ENCODE peak calls at places on chromosome 19, in nine cellular contexts. One of them, this sample, is unnamed.

GRCh38 chr19:48520134-48520533 is 8.5 kb upstream of the LMTK3 start:
- DNase-seq in HFFc6: no peak
- DNase-seq in stimulated activated CD8-positive, alpha-beta memory T cell treated with anti-CD3 and anti-CD28 coated beads, Interleukin-4, amount 100 ng/mL, for 1 hour: no peak
- DNase-seq in tibial artery: no peak
- DNase-seq in psoas muscle: no peak
- DNase-seq in CD4-positive, CD25-positive, alpha-beta regulatory T cell: no peak
- DNase-seq in right lobe of liver: no peak
- DNase-seq in EL: no peak
- DNase-seq in colonic mucosa: no peak
- DNase-seq in this sample: no peak

GRCh38 chr19:18698321-18699167 is 15.1 kb downstream of the CRTC1 start:
- DNase-seq in HFFc6: no peak
- DNase-seq in tibial artery: no peak
- DNase-seq in EL: no peak
- DNase-seq in CD4-positive, CD25-positive, alpha-beta regulatory T cell: peak; percentile 11
- DNase-seq in stimulated activated CD8-positive, alpha-beta memory T cell treated with anti-CD3 and anti-CD28 coated beads, Interleukin-4, amount 100 ng/mL, for 1 hour: no peak
- DNase-seq in colonic mucosa: no peak
- DNase-seq in right lobe of liver: no peak
- DNase-seq in psoas muscle: no peak
- DNase-seq in this sample: no peak

GRCh38 chr19:35363711-35364425 is 5.6 kb downstream of the FFAR3 start:
- DNase-seq in tibial artery: no peak
- DNase-seq in colonic mucosa: no peak
- DNase-seq in psoas muscle: no peak
- DNase-seq in HFFc6: no peak
- DNase-seq in stimulated activated CD8-positive, alpha-beta memory T cell treated with anti-CD3 and anti-CD28 coated beads, Interleukin-4, amount 100 ng/mL, for 1 hour: no peak
- DNase-seq in CD4-positive, CD25-positive, alpha-beta regulatory T cell: no peak
- DNase-seq in right lobe of liver: no peak
- DNase-seq in EL: no peak
- DNase-seq in this sample: no peak

GRCh38 chr19:40578442-40578908 is 1.8 kb downstream of the SHKBP1 start:
- DNase-seq in HFFc6: no peak
- DNase-seq in EL: peak; percentile 49
- DNase-seq in right lobe of liver: no peak
- DNase-seq in psoas muscle: no peak
- DNase-seq in tibial artery: no peak
- DNase-seq in stimulated activated CD8-positive, alpha-beta memory T cell treated with anti-CD3 and anti-CD28 coated beads, Interleukin-4, amount 100 ng/mL, for 1 hour: no peak
- DNase-seq in colonic mucosa: no peak
- DNase-seq in CD4-positive, CD25-positive, alpha-beta regulatory T cell: no peak
- DNase-seq in this sample: peak; percentile 69

GRCh38 chr19:45919678-45920077 is 5.1 kb upstream of the NANOS2 start:
- DNase-seq in psoas muscle: peak; percentile 30
- DNase-seq in stimulated activated CD8-positive, alpha-beta memory T cell treated with anti-CD3 and anti-CD28 coated beads, Interleukin-4, amount 100 ng/mL, for 1 hour: no peak
- DNase-seq in CD4-positive, CD25-positive, alpha-beta regulatory T cell: no peak
- DNase-seq in right lobe of liver: no peak
- DNase-seq in EL: no peak
- DNase-seq in tibial artery: no peak
- DNase-seq in HFFc6: no peak
- DNase-seq in colonic mucosa: no peak
- DNase-seq in this sample: peak; percentile 93

GRCh38 chr19:4379383-4380253 is 20.7 kb downstream of the SH3GL1 start:
- DNase-seq in tibial artery: no peak
- DNase-seq in colonic mucosa: no peak
- DNase-seq in EL: peak; percentile 41
- DNase-seq in CD4-positive, CD25-positive, alpha-beta regulatory T cell: peak; percentile 54
- DNase-seq in right lobe of liver: peak; percentile 87
- DNase-seq in psoas muscle: peak; percentile 93
- DNase-seq in stimulated activated CD8-positive, alpha-beta memory T cell treated with anti-CD3 and anti-CD28 coated beads, Interleukin-4, amount 100 ng/mL, for 1 hour: no peak
- DNase-seq in HFFc6: no peak
- DNase-seq in this sample: no peak

GRCh38 chr19:5036733-5037681 is 68.1 kb downstream of the KDM4B start:
- DNase-seq in tibial artery: no peak
- DNase-seq in psoas muscle: peak; percentile 77
- DNase-seq in HFFc6: peak; percentile 88
- DNase-seq in right lobe of liver: peak; percentile 57
- DNase-seq in stimulated activated CD8-positive, alpha-beta memory T cell treated with anti-CD3 and anti-CD28 coated beads, Interleukin-4, amount 100 ng/mL, for 1 hour: no peak
- DNase-seq in EL: peak; percentile 86
- DNase-seq in colonic mucosa: no peak
- DNase-seq in CD4-positive, CD25-positive, alpha-beta regulatory T cell: no peak
- DNase-seq in this sample: peak; percentile 78

GRCh38 chr19:46753420-46754155 is 7.3 kb upstream of the STRN4 start:
- DNase-seq in right lobe of liver: peak; percentile 66
- DNase-seq in stimulated activated CD8-positive, alpha-beta memory T cell treated with anti-CD3 and anti-CD28 coated beads, Interleukin-4, amount 100 ng/mL, for 1 hour: no peak
- DNase-seq in psoas muscle: no peak
- DNase-seq in CD4-positive, CD25-positive, alpha-beta regulatory T cell: peak; percentile 81
- DNase-seq in colonic mucosa: peak; percentile 76
- DNase-seq in EL: peak; percentile 36
- DNase-seq in HFFc6: no peak
- DNase-seq in tibial artery: peak; percentile 46
- DNase-seq in this sample: no peak

GRCh38 chr19:51354742-51355148 is 11.4 kb downstream of the ETFB start:
- DNase-seq in EL: no peak
- DNase-seq in CD4-positive, CD25-positive, alpha-beta regulatory T cell: peak; percentile 54
- DNase-seq in stimulated activated CD8-positive, alpha-beta memory T cell treated with anti-CD3 and anti-CD28 coated beads, Interleukin-4, amount 100 ng/mL, for 1 hour: no peak
- DNase-seq in HFFc6: no peak
- DNase-seq in colonic mucosa: no peak
- DNase-seq in tibial artery: no peak
- DNase-seq in psoas muscle: peak; percentile 27
- DNase-seq in right lobe of liver: no peak
- DNase-seq in this sample: peak; percentile 90

GRCh38 chr19:45275370-45275971 is 24.4 kb downstream of the MARK4 start:
- DNase-seq in right lobe of liver: no peak
- DNase-seq in EL: no peak
- DNase-seq in colonic mucosa: no peak
- DNase-seq in CD4-positive, CD25-positive, alpha-beta regulatory T cell: no peak
- DNase-seq in stimulated activated CD8-positive, alpha-beta memory T cell treated with anti-CD3 and anti-CD28 coated beads, Interleukin-4, amount 100 ng/mL, for 1 hour: no peak
- DNase-seq in HFFc6: no peak
- DNase-seq in tibial artery: no peak
- DNase-seq in psoas muscle: no peak
- DNase-seq in this sample: peak; percentile 7

GRCh38 chr19:3348042-3348441 is 18.3 kb upstream of the NFIC start:
- DNase-seq in right lobe of liver: no peak
- DNase-seq in HFFc6: no peak
- DNase-seq in EL: no peak
- DNase-seq in colonic mucosa: no peak
- DNase-seq in tibial artery: no peak
- DNase-seq in psoas muscle: no peak
- DNase-seq in CD4-positive, CD25-positive, alpha-beta regulatory T cell: no peak
- DNase-seq in stimulated activated CD8-positive, alpha-beta memory T cell treated with anti-CD3 and anti-CD28 coated beads, Interleukin-4, amount 100 ng/mL, for 1 hour: no peak
- DNase-seq in this sample: no peak

GRCh38 chr19:50510121-50510670 is 795 bp downstream of the JOSD2 start:
- DNase-seq in right lobe of liver: no peak
- DNase-seq in HFFc6: no peak
- DNase-seq in colonic mucosa: no peak
- DNase-seq in stimulated activated CD8-positive, alpha-beta memory T cell treated with anti-CD3 and anti-CD28 coated beads, Interleukin-4, amount 100 ng/mL, for 1 hour: no peak
- DNase-seq in CD4-positive, CD25-positive, alpha-beta regulatory T cell: no peak
- DNase-seq in tibial artery: no peak
- DNase-seq in psoas muscle: no peak
- DNase-seq in EL: no peak
- DNase-seq in this sample: no peak

GRCh38 chr19:13981467-13981866 is 24.7 kb downstream of the RFX1 start:
- DNase-seq in HFFc6: no peak
- DNase-seq in colonic mucosa: no peak
- DNase-seq in CD4-positive, CD25-positive, alpha-beta regulatory T cell: no peak
- DNase-seq in tibial artery: no peak
- DNase-seq in psoas muscle: no peak
- DNase-seq in EL: no peak
- DNase-seq in stimulated activated CD8-positive, alpha-beta memory T cell treated with anti-CD3 and anti-CD28 coated beads, Interleukin-4, amount 100 ng/mL, for 1 hour: no peak
- DNase-seq in right lobe of liver: no peak
- DNase-seq in this sample: no peak

GRCh38 chr19:28492616-28493015 is 720.3 kb downstream of the UQCRFS1 start:
- DNase-seq in stimulated activated CD8-positive, alpha-beta memory T cell treated with anti-CD3 and anti-CD28 coated beads, Interleukin-4, amount 100 ng/mL, for 1 hour: no peak
- DNase-seq in EL: no peak
- DNase-seq in colonic mucosa: no peak
- DNase-seq in HFFc6: no peak
- DNase-seq in tibial artery: no peak
- DNase-seq in right lobe of liver: no peak
- DNase-seq in CD4-positive, CD25-positive, alpha-beta regulatory T cell: no peak
- DNase-seq in psoas muscle: no peak
- DNase-seq in this sample: no peak

GRCh38 chr19:39297931-39298634 is 1.9 kb downstream of the IFNL1 start:
- DNase-seq in CD4-positive, CD25-positive, alpha-beta regulatory T cell: peak; percentile 69
- DNase-seq in right lobe of liver: no peak
- DNase-seq in tibial artery: no peak
- DNase-seq in stimulated activated CD8-positive, alpha-beta memory T cell treated with anti-CD3 and anti-CD28 coated beads, Interleukin-4, amount 100 ng/mL, for 1 hour: peak; percentile 20
- DNase-seq in HFFc6: no peak
- DNase-seq in colonic mucosa: no peak
- DNase-seq in psoas muscle: peak; percentile 55
- DNase-seq in EL: no peak
- DNase-seq in this sample: no peak

GRCh38 chr19:51145926-51146493 is 3.9 kb downstream of the SIGLEC7 start:
- DNase-seq in CD4-positive, CD25-positive, alpha-beta regulatory T cell: no peak
- DNase-seq in right lobe of liver: no peak
- DNase-seq in colonic mucosa: no peak
- DNase-seq in psoas muscle: no peak
- DNase-seq in EL: no peak
- DNase-seq in HFFc6: no peak
- DNase-seq in stimulated activated CD8-positive, alpha-beta memory T cell treated with anti-CD3 and anti-CD28 coated beads, Interleukin-4, amount 100 ng/mL, for 1 hour: no peak
- DNase-seq in tibial artery: no peak
- DNase-seq in this sample: no peak

GRCh38 chr19:55464669-55465068 is at the start of gene C19orf85:
- DNase-seq in HFFc6: no peak
- DNase-seq in tibial artery: no peak
- DNase-seq in colonic mucosa: no peak
- DNase-seq in EL: no peak
- DNase-seq in stimulated activated CD8-positive, alpha-beta memory T cell treated with anti-CD3 and anti-CD28 coated beads, Interleukin-4, amount 100 ng/mL, for 1 hour: no peak
- DNase-seq in psoas muscle: no peak
- DNase-seq in right lobe of liver: no peak
- DNase-seq in CD4-positive, CD25-positive, alpha-beta regulatory T cell: no peak
- DNase-seq in this sample: no peak

GRCh38 chr19:12794936-12795335 is 3.6 kb downstream of the JUNB start:
- DNase-seq in tibial artery: no peak
- DNase-seq in psoas muscle: no peak
- DNase-seq in right lobe of liver: no peak
- DNase-seq in colonic mucosa: no peak
- DNase-seq in CD4-positive, CD25-positive, alpha-beta regulatory T cell: no peak
- DNase-seq in stimulated activated CD8-positive, alpha-beta memory T cell treated with anti-CD3 and anti-CD28 coated beads, Interleukin-4, amount 100 ng/mL, for 1 hour: no peak
- DNase-seq in EL: no peak
- DNase-seq in HFFc6: no peak
- DNase-seq in this sample: no peak

GRCh38 chr19:11570039-11570462 is 7.4 kb downstream of the ACP5 start:
- DNase-seq in HFFc6: no peak
- DNase-seq in right lobe of liver: no peak
- DNase-seq in stimulated activated CD8-positive, alpha-beta memory T cell treated with anti-CD3 and anti-CD28 coated beads, Interleukin-4, amount 100 ng/mL, for 1 hour: no peak
- DNase-seq in colonic mucosa: no peak
- DNase-seq in CD4-positive, CD25-positive, alpha-beta regulatory T cell: no peak
- DNase-seq in tibial artery: no peak
- DNase-seq in psoas muscle: no peak
- DNase-seq in EL: no peak
- DNase-seq in this sample: no peak

GRCh38 chr19:6678690-6679109 is 8.7 kb upstream of the TNFSF14 start:
- DNase-seq in stimulated activated CD8-positive, alpha-beta memory T cell treated with anti-CD3 and anti-CD28 coated beads, Interleukin-4, amount 100 ng/mL, for 1 hour: no peak
- DNase-seq in CD4-positive, CD25-positive, alpha-beta regulatory T cell: peak; percentile 32
- DNase-seq in EL: peak; percentile 23
- DNase-seq in right lobe of liver: no peak
- DNase-seq in tibial artery: no peak
- DNase-seq in psoas muscle: no peak
- DNase-seq in colonic mucosa: no peak
- DNase-seq in HFFc6: peak; percentile 11
- DNase-seq in this sample: no peak

GRCh38 chr19:30353394-30353793 is 18.8 kb upstream of the ZNF536 start:
- DNase-seq in tibial artery: no peak
- DNase-seq in right lobe of liver: peak; percentile 25
- DNase-seq in psoas muscle: no peak
- DNase-seq in colonic mucosa: no peak
- DNase-seq in HFFc6: no peak
- DNase-seq in EL: no peak
- DNase-seq in stimulated activated CD8-positive, alpha-beta memory T cell treated with anti-CD3 and anti-CD28 coated beads, Interleukin-4, amount 100 ng/mL, for 1 hour: no peak
- DNase-seq in CD4-positive, CD25-positive, alpha-beta regulatory T cell: no peak
- DNase-seq in this sample: no peak

GRCh38 chr19:40523322-40524047 is 53.2 kb upstream of the SHKBP1 start:
- DNase-seq in colonic mucosa: peak; percentile 79
- DNase-seq in HFFc6: peak; percentile 32
- DNase-seq in CD4-positive, CD25-positive, alpha-beta regulatory T cell: peak; percentile 57
- DNase-seq in EL: peak; percentile 68
- DNase-seq in right lobe of liver: peak; percentile 62
- DNase-seq in psoas muscle: peak; percentile 62
- DNase-seq in tibial artery: peak; percentile 29
- DNase-seq in stimulated activated CD8-positive, alpha-beta memory T cell treated with anti-CD3 and anti-CD28 coated beads, Interleukin-4, amount 100 ng/mL, for 1 hour: no peak
- DNase-seq in this sample: peak; percentile 26

GRCh38 chr19:32346901-32347300 is 1.5 kb downstream of the ZNF507 start:
- DNase-seq in CD4-positive, CD25-positive, alpha-beta regulatory T cell: no peak
- DNase-seq in psoas muscle: no peak
- DNase-seq in stimulated activated CD8-positive, alpha-beta memory T cell treated with anti-CD3 and anti-CD28 coated beads, Interleukin-4, amount 100 ng/mL, for 1 hour: no peak
- DNase-seq in EL: no peak
- DNase-seq in HFFc6: no peak
- DNase-seq in right lobe of liver: no peak
- DNase-seq in tibial artery: no peak
- DNase-seq in colonic mucosa: no peak
- DNase-seq in this sample: no peak

GRCh38 chr19:2359992-2360875 is at the start of gene TMPRSS9:
- DNase-seq in EL: no peak
- DNase-seq in tibial artery: no peak
- DNase-seq in right lobe of liver: no peak
- DNase-seq in CD4-positive, CD25-positive, alpha-beta regulatory T cell: no peak
- DNase-seq in psoas muscle: peak; percentile 42
- DNase-seq in colonic mucosa: no peak
- DNase-seq in stimulated activated CD8-positive, alpha-beta memory T cell treated with anti-CD3 and anti-CD28 coated beads, Interleukin-4, amount 100 ng/mL, for 1 hour: no peak
- DNase-seq in HFFc6: no peak
- DNase-seq in this sample: no peak

GRCh38 chr19:21856751-21857150 is 20.8 kb upstream of the ZNF43 start:
- DNase-seq in EL: no peak
- DNase-seq in right lobe of liver: no peak
- DNase-seq in CD4-positive, CD25-positive, alpha-beta regulatory T cell: no peak
- DNase-seq in HFFc6: no peak
- DNase-seq in stimulated activated CD8-positive, alpha-beta memory T cell treated with anti-CD3 and anti-CD28 coated beads, Interleukin-4, amount 100 ng/mL, for 1 hour: no peak
- DNase-seq in tibial artery: no peak
- DNase-seq in psoas muscle: no peak
- DNase-seq in colonic mucosa: no peak
- DNase-seq in this sample: no peak

GRCh38 chr19:35975608-35976214 is 19.3 kb upstream of the SDHAF1 start:
- DNase-seq in tibial artery: no peak
- DNase-seq in stimulated activated CD8-positive, alpha-beta memory T cell treated with anti-CD3 and anti-CD28 coated beads, Interleukin-4, amount 100 ng/mL, for 1 hour: no peak
- DNase-seq in CD4-positive, CD25-positive, alpha-beta regulatory T cell: peak; percentile 18
- DNase-seq in psoas muscle: no peak
- DNase-seq in right lobe of liver: no peak
- DNase-seq in colonic mucosa: no peak
- DNase-seq in HFFc6: no peak
- DNase-seq in EL: peak; percentile 16
- DNase-seq in this sample: no peak

GRCh38 chr19:43789029-43789428 is 8.3 kb upstream of the KCNN4 start:
- DNase-seq in stimulated activated CD8-positive, alpha-beta memory T cell treated with anti-CD3 and anti-CD28 coated beads, Interleukin-4, amount 100 ng/mL, for 1 hour: no peak
- DNase-seq in right lobe of liver: no peak
- DNase-seq in CD4-positive, CD25-positive, alpha-beta regulatory T cell: no peak
- DNase-seq in EL: peak; percentile 32
- DNase-seq in psoas muscle: no peak
- DNase-seq in tibial artery: no peak
- DNase-seq in colonic mucosa: no peak
- DNase-seq in HFFc6: peak; percentile 26
- DNase-seq in this sample: no peak

GRCh38 chr19:18657590-18658365 is 20.9 kb downstream of the KLHL26 start:
- DNase-seq in tibial artery: peak; percentile 84
- DNase-seq in psoas muscle: peak; percentile 82
- DNase-seq in EL: peak; percentile 63
- DNase-seq in CD4-positive, CD25-positive, alpha-beta regulatory T cell: no peak
- DNase-seq in colonic mucosa: no peak
- DNase-seq in HFFc6: no peak
- DNase-seq in stimulated activated CD8-positive, alpha-beta memory T cell treated with anti-CD3 and anti-CD28 coated beads, Interleukin-4, amount 100 ng/mL, for 1 hour: no peak
- DNase-seq in right lobe of liver: no peak
- DNase-seq in this sample: no peak

GRCh38 chr19:4861147-4861546 is 6.3 kb downstream of the PLIN3 start:
- DNase-seq in psoas muscle: no peak
- DNase-seq in tibial artery: no peak
- DNase-seq in colonic mucosa: peak; percentile 90
- DNase-seq in HFFc6: no peak
- DNase-seq in CD4-positive, CD25-positive, alpha-beta regulatory T cell: no peak
- DNase-seq in EL: no peak
- DNase-seq in stimulated activated CD8-positive, alpha-beta memory T cell treated with anti-CD3 and anti-CD28 coated beads, Interleukin-4, amount 100 ng/mL, for 1 hour: no peak
- DNase-seq in right lobe of liver: no peak
- DNase-seq in this sample: no peak

GRCh38 chr19:39833160-39833463 is 850 bp downstream of the DYRK1B start:
- DNase-seq in CD4-positive, CD25-positive, alpha-beta regulatory T cell: no peak
- DNase-seq in right lobe of liver: no peak
- DNase-seq in tibial artery: no peak
- DNase-seq in colonic mucosa: no peak
- DNase-seq in stimulated activated CD8-positive, alpha-beta memory T cell treated with anti-CD3 and anti-CD28 coated beads, Interleukin-4, amount 100 ng/mL, for 1 hour: no peak
- DNase-seq in psoas muscle: no peak
- DNase-seq in HFFc6: no peak
- DNase-seq in EL: no peak
- DNase-seq in this sample: no peak

GRCh38 chr19:6707011-6707657 is 13.3 kb downstream of the C3 start:
- DNase-seq in psoas muscle: peak; percentile 23
- DNase-seq in CD4-positive, CD25-positive, alpha-beta regulatory T cell: no peak
- DNase-seq in EL: no peak
- DNase-seq in stimulated activated CD8-positive, alpha-beta memory T cell treated with anti-CD3 and anti-CD28 coated beads, Interleukin-4, amount 100 ng/mL, for 1 hour: no peak
- DNase-seq in colonic mucosa: no peak
- DNase-seq in HFFc6: no peak
- DNase-seq in tibial artery: no peak
- DNase-seq in right lobe of liver: no peak
- DNase-seq in this sample: no peak

This sample was measured in pons.